ENCODE peak calls at places on chromosomes 11 and 22, in nine cellular contexts. One of them, this sample, is unnamed.

GRCh38 chr11:87038235-87038960 is 664 bp downstream of the TMEM135 start:
- DNase-seq in A172: no peak
- DNase-seq in chondrocyte: no peak
- DNase-seq in ELF-1: no peak
- DNase-seq in HFFc6: no peak
- DNase-seq in GM10248: peak; percentile 20
- DNase-seq in GM04503: no peak
- DNase-seq in naive thymus-derived CD4-positive, alpha-beta T cell: no peak
- DNase-seq in NCI-H2227 treated with DMSO at 0.1 percent for 48 hours: no peak
- DNase-seq in this sample: no peak

GRCh38 chr22:49769691-49770315 is 57.9 kb downstream of the BRD1 start:
- DNase-seq in ELF-1: no peak
- DNase-seq in A172: no peak
- DNase-seq in chondrocyte: peak; percentile 82
- DNase-seq in naive thymus-derived CD4-positive, alpha-beta T cell: no peak
- DNase-seq in GM10248: no peak
- DNase-seq in HFFc6: no peak
- DNase-seq in GM04503: no peak
- DNase-seq in NCI-H2227 treated with DMSO at 0.1 percent for 48 hours: no peak
- DNase-seq in this sample: no peak

GRCh38 chr11:117189191-117189940 is 9.8 kb upstream of the TAGLN start:
- DNase-seq in chondrocyte: peak; percentile 70
- DNase-seq in ELF-1: no peak
- DNase-seq in naive thymus-derived CD4-positive, alpha-beta T cell: no peak
- DNase-seq in A172: no peak
- DNase-seq in HFFc6: no peak
- DNase-seq in NCI-H2227 treated with DMSO at 0.1 percent for 48 hours: no peak
- DNase-seq in GM04503: no peak
- DNase-seq in GM10248: peak; percentile 68
- DNase-seq in this sample: no peak

GRCh38 chr22:26564181-26564580 is 25.8 kb downstream of the TPST2 start:
- DNase-seq in HFFc6: no peak
- DNase-seq in GM10248: no peak
- DNase-seq in GM04503: no peak
- DNase-seq in chondrocyte: no peak
- DNase-seq in A172: no peak
- DNase-seq in ELF-1: no peak
- DNase-seq in NCI-H2227 treated with DMSO at 0.1 percent for 48 hours: no peak
- DNase-seq in naive thymus-derived CD4-positive, alpha-beta T cell: no peak
- DNase-seq in this sample: no peak

GRCh38 chr11:122656631-122657101 is 1.1 kb downstream of the UBASH3B start:
- DNase-seq in A172: peak; percentile 18
- DNase-seq in GM04503: no peak
- DNase-seq in NCI-H2227 treated with DMSO at 0.1 percent for 48 hours: no peak
- DNase-seq in GM10248: peak; percentile 45
- DNase-seq in HFFc6: peak; percentile 24
- DNase-seq in ELF-1: peak; percentile 50
- DNase-seq in chondrocyte: no peak
- DNase-seq in naive thymus-derived CD4-positive, alpha-beta T cell: peak; percentile 50
- DNase-seq in this sample: peak; percentile 33

GRCh38 chr11:13939952-13940610 is 22.4 kb upstream of the SPON1 start:
- DNase-seq in ELF-1: peak; percentile 82
- DNase-seq in A172: peak; percentile 78
- DNase-seq in chondrocyte: no peak
- DNase-seq in GM10248: no peak
- DNase-seq in NCI-H2227 treated with DMSO at 0.1 percent for 48 hours: no peak
- DNase-seq in naive thymus-derived CD4-positive, alpha-beta T cell: no peak
- DNase-seq in GM04503: no peak
- DNase-seq in HFFc6: peak; percentile 62
- DNase-seq in this sample: no peak

GRCh38 chr11:46099973-46100335 is 21.3 kb downstream of the PHF21A start:
- DNase-seq in HFFc6: no peak
- DNase-seq in chondrocyte: no peak
- DNase-seq in A172: no peak
- DNase-seq in ELF-1: no peak
- DNase-seq in NCI-H2227 treated with DMSO at 0.1 percent for 48 hours: no peak
- DNase-seq in GM04503: no peak
- DNase-seq in naive thymus-derived CD4-positive, alpha-beta T cell: no peak
- DNase-seq in GM10248: no peak
- DNase-seq in this sample: no peak

GRCh38 chr11:75536786-75537629 is 11.3 kb upstream of the GDPD5 start:
- DNase-seq in naive thymus-derived CD4-positive, alpha-beta T cell: no peak
- DNase-seq in A172: peak; percentile 62
- DNase-seq in HFFc6: no peak
- DNase-seq in chondrocyte: no peak
- DNase-seq in GM04503: no peak
- DNase-seq in ELF-1: no peak
- DNase-seq in GM10248: peak; percentile 81
- DNase-seq in NCI-H2227 treated with DMSO at 0.1 percent for 48 hours: no peak
- DNase-seq in this sample: no peak

GRCh38 chr11:47917643-47918369 is 62.6 kb upstream of the PTPRJ start:
- DNase-seq in ELF-1: peak; percentile 80
- DNase-seq in A172: peak; percentile 97
- DNase-seq in NCI-H2227 treated with DMSO at 0.1 percent for 48 hours: peak; percentile 17
- DNase-seq in GM10248: no peak
- DNase-seq in chondrocyte: no peak
- DNase-seq in GM04503: no peak
- DNase-seq in naive thymus-derived CD4-positive, alpha-beta T cell: no peak
- DNase-seq in HFFc6: no peak
- DNase-seq in this sample: no peak

GRCh38 chr11:115721309-115722007 is 217.2 kb upstream of the CADM1 start:
- DNase-seq in HFFc6: no peak
- DNase-seq in NCI-H2227 treated with DMSO at 0.1 percent for 48 hours: no peak
- DNase-seq in naive thymus-derived CD4-positive, alpha-beta T cell: no peak
- DNase-seq in ELF-1: no peak
- DNase-seq in GM10248: no peak
- DNase-seq in GM04503: no peak
- DNase-seq in chondrocyte: no peak
- DNase-seq in A172: no peak
- DNase-seq in this sample: no peak

GRCh38 chr11:27282141-27282590 is 80.8 kb downstream of the CCDC34 start:
- DNase-seq in A172: peak; percentile 63
- DNase-seq in HFFc6: peak; percentile 78
- DNase-seq in GM10248: no peak
- DNase-seq in ELF-1: no peak
- DNase-seq in chondrocyte: no peak
- DNase-seq in GM04503: peak; percentile 90
- DNase-seq in naive thymus-derived CD4-positive, alpha-beta T cell: no peak
- DNase-seq in NCI-H2227 treated with DMSO at 0.1 percent for 48 hours: no peak
- DNase-seq in this sample: no peak

GRCh38 chr22:48581821-48582469 is 1245.7 kb downstream of the BRD1 start:
- DNase-seq in HFFc6: no peak
- DNase-seq in A172: no peak
- DNase-seq in NCI-H2227 treated with DMSO at 0.1 percent for 48 hours: no peak
- DNase-seq in GM04503: no peak
- DNase-seq in ELF-1: peak; percentile 21
- DNase-seq in naive thymus-derived CD4-positive, alpha-beta T cell: no peak
- DNase-seq in GM10248: no peak
- DNase-seq in chondrocyte: peak; percentile 59
- DNase-seq in this sample: no peak

GRCh38 chr11:22976146-22976545 is 115.9 kb upstream of the CCDC179 start:
- DNase-seq in GM04503: peak; percentile 17
- DNase-seq in chondrocyte: no peak
- DNase-seq in NCI-H2227 treated with DMSO at 0.1 percent for 48 hours: no peak
- DNase-seq in GM10248: no peak
- DNase-seq in ELF-1: no peak
- DNase-seq in A172: peak; percentile 56
- DNase-seq in HFFc6: no peak
- DNase-seq in naive thymus-derived CD4-positive, alpha-beta T cell: no peak
- DNase-seq in this sample: no peak

GRCh38 chr11:127035812-127036211 is 35.2 kb upstream of the KIRREL3 start:
- DNase-seq in NCI-H2227 treated with DMSO at 0.1 percent for 48 hours: no peak
- DNase-seq in GM04503: no peak
- DNase-seq in naive thymus-derived CD4-positive, alpha-beta T cell: no peak
- DNase-seq in HFFc6: no peak
- DNase-seq in GM10248: no peak
- DNase-seq in chondrocyte: no peak
- DNase-seq in ELF-1: no peak
- DNase-seq in A172: no peak
- DNase-seq in this sample: no peak

GRCh38 chr11:46075168-46075567 is 46.1 kb downstream of the PHF21A start:
- DNase-seq in naive thymus-derived CD4-positive, alpha-beta T cell: no peak
- DNase-seq in HFFc6: peak; percentile 25
- DNase-seq in A172: peak; percentile 71
- DNase-seq in NCI-H2227 treated with DMSO at 0.1 percent for 48 hours: no peak
- DNase-seq in chondrocyte: no peak
- DNase-seq in GM04503: no peak
- DNase-seq in GM10248: no peak
- DNase-seq in ELF-1: no peak
- DNase-seq in this sample: no peak

GRCh38 chr11:63839508-63840355 is 822 bp downstream of the MARK2 start:
- DNase-seq in naive thymus-derived CD4-positive, alpha-beta T cell: no peak
- DNase-seq in HFFc6: no peak
- DNase-seq in GM10248: peak; percentile 32
- DNase-seq in ELF-1: peak; percentile 46
- DNase-seq in A172: no peak
- DNase-seq in chondrocyte: no peak
- DNase-seq in NCI-H2227 treated with DMSO at 0.1 percent for 48 hours: no peak
- DNase-seq in GM04503: no peak
- DNase-seq in this sample: peak; percentile 23

GRCh38 chr11:60251485-60252207 is 8.7 kb upstream of the MS4A4E start:
- DNase-seq in naive thymus-derived CD4-positive, alpha-beta T cell: no peak
- DNase-seq in chondrocyte: no peak
- DNase-seq in GM04503: no peak
- DNase-seq in A172: peak; percentile 4
- DNase-seq in HFFc6: peak; percentile 8
- DNase-seq in ELF-1: peak; percentile 63
- DNase-seq in GM10248: no peak
- DNase-seq in NCI-H2227 treated with DMSO at 0.1 percent for 48 hours: no peak
- DNase-seq in this sample: no peak

GRCh38 chr11:134679592-134679991 is 267.6 kb upstream of the B3GAT1 start:
- DNase-seq in chondrocyte: no peak
- DNase-seq in GM04503: no peak
- DNase-seq in NCI-H2227 treated with DMSO at 0.1 percent for 48 hours: no peak
- DNase-seq in ELF-1: no peak
- DNase-seq in GM10248: no peak
- DNase-seq in HFFc6: no peak
- DNase-seq in A172: no peak
- DNase-seq in naive thymus-derived CD4-positive, alpha-beta T cell: no peak
- DNase-seq in this sample: no peak

GRCh38 chr11:100557830-100558611 is 129.1 kb upstream of the ARHGAP42 start:
- DNase-seq in GM10248: no peak
- DNase-seq in NCI-H2227 treated with DMSO at 0.1 percent for 48 hours: no peak
- DNase-seq in naive thymus-derived CD4-positive, alpha-beta T cell: no peak
- DNase-seq in GM04503: peak; percentile 21
- DNase-seq in HFFc6: no peak
- DNase-seq in A172: peak; percentile 6
- DNase-seq in ELF-1: no peak
- DNase-seq in chondrocyte: no peak
- DNase-seq in this sample: no peak

GRCh38 chr22:46064236-46064965 is 85.9 kb upstream of the PPARA start:
- DNase-seq in GM10248: no peak
- DNase-seq in chondrocyte: peak; percentile 65
- DNase-seq in GM04503: peak; percentile 25
- DNase-seq in NCI-H2227 treated with DMSO at 0.1 percent for 48 hours: no peak
- DNase-seq in naive thymus-derived CD4-positive, alpha-beta T cell: no peak
- DNase-seq in ELF-1: no peak
- DNase-seq in A172: peak; percentile 35
- DNase-seq in HFFc6: no peak
- DNase-seq in this sample: no peak

GRCh38 chr11:8672346-8672745 is 10.1 kb downstream of the TRIM66 start:
- DNase-seq in A172: no peak
- DNase-seq in ELF-1: no peak
- DNase-seq in NCI-H2227 treated with DMSO at 0.1 percent for 48 hours: no peak
- DNase-seq in HFFc6: no peak
- DNase-seq in GM04503: no peak
- DNase-seq in GM10248: no peak
- DNase-seq in naive thymus-derived CD4-positive, alpha-beta T cell: no peak
- DNase-seq in chondrocyte: no peak
- DNase-seq in this sample: no peak

GRCh38 chr11:120432056-120433018 is 79.2 kb upstream of the GRIK4 start:
- DNase-seq in NCI-H2227 treated with DMSO at 0.1 percent for 48 hours: no peak
- DNase-seq in A172: peak; percentile 95
- DNase-seq in HFFc6: peak; percentile 99
- DNase-seq in chondrocyte: no peak
- DNase-seq in ELF-1: no peak
- DNase-seq in GM04503: peak; percentile 99
- DNase-seq in GM10248: no peak
- DNase-seq in naive thymus-derived CD4-positive, alpha-beta T cell: no peak
- DNase-seq in this sample: no peak

GRCh38 chr11:134176284-134176683 is 47.5 kb downstream of the NCAPD3 start:
- DNase-seq in GM04503: no peak
- DNase-seq in naive thymus-derived CD4-positive, alpha-beta T cell: no peak
- DNase-seq in chondrocyte: no peak
- DNase-seq in HFFc6: no peak
- DNase-seq in A172: no peak
- DNase-seq in ELF-1: no peak
- DNase-seq in GM10248: no peak
- DNase-seq in NCI-H2227 treated with DMSO at 0.1 percent for 48 hours: no peak
- DNase-seq in this sample: no peak

GRCh38 chr11:120208012-120208441 is 2.8 kb upstream of the OAF start:
- DNase-seq in ELF-1: no peak
- DNase-seq in GM10248: no peak
- DNase-seq in A172: no peak
- DNase-seq in GM04503: no peak
- DNase-seq in naive thymus-derived CD4-positive, alpha-beta T cell: no peak
- DNase-seq in HFFc6: no peak
- DNase-seq in NCI-H2227 treated with DMSO at 0.1 percent for 48 hours: no peak
- DNase-seq in chondrocyte: no peak
- DNase-seq in this sample: no peak

This sample was measured in central memory CD4-positive, alpha-beta T cell.